ENCODE peak calls at places on chromosomes 5 and 9, in eight cellular contexts. S, E, O, H, G, K, X and N are unnamed samples.

GRCh38 chr9:113343732-113344231 is 3.7 kb upstream of the WDR31 start:
- DNase-seq in K (peak), E (peak), O (peak), H (peak), S (peak), X (peak), G (peak), N (no peak)

GRCh38 chr5:177972613-177973012 is 23.4 kb downstream of the PROP1 start:
- DNase-seq in O (no peak), K (no peak), X (no peak), S (no peak), G (no peak), H (no peak), E (no peak), N (no peak)

GRCh38 chr5:31867219-31867618 is 228.3 kb downstream of the PDZD2 start:
- DNase-seq in O (no peak), X (no peak), K (no peak), G (no peak), S (no peak), E (no peak), H (no peak), N (no peak)

GRCh38 chr9:132797861-132798659 is 80.0 kb downstream of the AK8 start:
- DNase-seq in X (no peak), E (no peak), O (no peak), H (no peak), S (no peak), K (peak), G (no peak), N (no peak)

GRCh38 chr5:24163091-24163490 is 481.7 kb downstream of the CDH10 start:
- DNase-seq in G (no peak), H (no peak), S (no peak), K (peak), X (peak), E (no peak), O (no peak), N (no peak)

GRCh38 chr9:86022687-86023266 is 76.6 kb downstream of the GOLM1 start:
- DNase-seq in O (no peak), K (no peak), E (no peak), H (no peak), X (no peak), S (peak), G (no peak), N (no peak)

GRCh38 chr5:33258553-33258952 is 182.2 kb upstream of the TARS1 start:
- DNase-seq in S (no peak), X (peak), G (no peak), K (peak), E (no peak), O (no peak), H (no peak), N (no peak)

GRCh38 chr9:37229882-37230482 is 109.6 kb downstream of the ZCCHC7 start:
- DNase-seq in H (no peak), O (no peak), K (peak), X (peak), E (no peak), G (no peak), S (no peak), N (no peak)

GRCh38 chr9:109401169-109401989 is 80.5 kb upstream of the EPB41L4B start:
- DNase-seq in O (no peak), X (peak), G (peak), K (peak), S (peak), E (no peak), H (no peak), N (no peak)

GRCh38 chr5:92703991-92704390 is 877.0 kb downstream of the NR2F1-AS1 start:
- DNase-seq in H (no peak), S (no peak), O (no peak), X (peak), E (no peak), G (no peak), K (peak), N (no peak)

GRCh38 chr9:95315108-95315746 is 2.3 kb downstream of the FANCC start:
- DNase-seq in K (no peak), O (no peak), G (no peak), S (no peak), E (no peak), H (no peak), X (no peak), N (no peak)

GRCh38 chr5:180074462-180074861 is 2.9 kb upstream of the RNF130 start:
- DNase-seq in O (no peak), S (no peak), X (no peak), H (no peak), G (no peak), E (no peak), K (no peak), N (no peak)

GRCh38 chr5:103120607-103121200 is 603 bp downstream of the PPIP5K2 start:
- DNase-seq in S (peak), H (no peak), K (peak), E (no peak), O (no peak), G (peak), X (peak), N (no peak)

GRCh38 chr5:176732736-176733585 is 77.4 kb upstream of the UNC5A start:
- DNase-seq in H (no peak), X (no peak), E (peak), O (no peak), S (no peak), K (no peak), G (no peak), N (no peak)

GRCh38 chr9:128819716-128820664 is 1.7 kb downstream of the ENDOG start:
- DNase-seq in O (peak), S (no peak), G (peak), K (peak), H (peak), X (no peak), E (peak), N (no peak)

GRCh38 chr9:127545196-127546124 is 66.6 kb upstream of the STXBP1 start:
- DNase-seq in K (peak), S (no peak), X (peak), G (peak), O (peak), H (no peak), E (peak), N (no peak)

GRCh38 chr9:121557581-121558422 is 58.2 kb upstream of the GGTA1 start:
- DNase-seq in S (peak), H (peak), G (peak), K (peak), E (peak), X (peak), O (peak), N (peak)

GRCh38 chr9:133889498-133890301 is 102.4 kb downstream of the VAV2 start:
- DNase-seq in S (no peak), X (peak), O (no peak), G (no peak), E (no peak), H (no peak), K (peak), N (no peak)

GRCh38 chr9:74379718-74380117 is 117.4 kb upstream of the RORB start:
- DNase-seq in K (no peak), H (no peak), X (peak), G (peak), E (no peak), S (no peak), O (no peak), N (no peak)

GRCh38 chr9:18208166-18209059 is 265.5 kb upstream of the ADAMTSL1 start:
- DNase-seq in G (peak), X (peak), S (no peak), O (no peak), H (no peak), K (peak), E (no peak), N (peak)

GRCh38 chr5:172854958-172855357 is 20.9 kb downstream of the ERGIC1 start:
- DNase-seq in O (no peak), G (no peak), K (no peak), E (no peak), H (no peak), S (no peak), X (no peak), N (no peak)

GRCh38 chr9:120928015-120928719 is 1.6 kb upstream of the TRAF1 start:
- DNase-seq in K (peak), H (peak), S (no peak), G (peak), O (peak), E (no peak), X (no peak), N (no peak)

GRCh38 chr5:62340392-62340791 is 34.4 kb downstream of the KIF2A start:
- DNase-seq in O (no peak), H (no peak), K (peak), E (no peak), G (no peak), X (no peak), S (peak), N (no peak)

GRCh38 chr9:98811051-98811650 is 3.7 kb downstream of the GALNT12 start:
- DNase-seq in S (no peak), X (peak), O (no peak), E (no peak), H (no peak), G (no peak), K (peak), N (no peak)

GRCh38 chr5:135193213-135194125 is 159.4 kb upstream of the PITX1 start:
- DNase-seq in X (peak), K (peak), O (no peak), E (no peak), S (no peak), H (no peak), G (no peak), N (no peak)

GRCh38 chr9:79651251-79651795 is 79.6 kb downstream of the TLE4 start:
- DNase-seq in O (no peak), G (no peak), X (peak), H (no peak), E (no peak), K (no peak), S (no peak), N (no peak)

GRCh38 chr5:31941356-31941755 is 232.8 kb downstream of the GOLPH3 start:
- DNase-seq in S (no peak), H (no peak), K (no peak), G (no peak), X (no peak), O (no peak), E (no peak), N (no peak)

GRCh38 chr9:136604823-136605525 is 57.7 kb upstream of the EGFL7 start:
- DNase-seq in E (no peak), G (no peak), H (no peak), S (no peak), O (no peak), K (no peak), X (no peak), N (no peak)

GRCh38 chr5:89255845-89256463 is 373.0 kb upstream of the MEF2C start:
- DNase-seq in H (no peak), K (peak), X (peak), O (no peak), E (no peak), G (no peak), S (peak), N (no peak)

GRCh38 chr9:96612105-96612965 is 7.3 kb downstream of the CDC14B start:
- DNase-seq in K (peak), E (peak), X (peak), G (peak), H (peak), O (peak), S (no peak), N (peak)

GRCh38 chr9:86202338-86202882 is 57.0 kb downstream of the C9orf153 start:
- DNase-seq in G (peak), S (peak), O (no peak), H (no peak), K (peak), X (peak), E (no peak), N (no peak)

GRCh38 chr9:105054488-105054887 is 126.5 kb upstream of the ABCA1 start:
- DNase-seq in E (no peak), X (peak), G (peak), H (no peak), K (peak), S (no peak), O (no peak), N (no peak)

GRCh38 chr9:114761515-114761914 is 44.3 kb downstream of the TNFSF15 start:
- DNase-seq in S (no peak), X (no peak), K (no peak), E (no peak), H (no peak), O (no peak), G (no peak), N (no peak)

GRCh38 chr5:171316258-171317121 is 7.4 kb downstream of the TLX3 start:
- DNase-seq in X (peak), G (peak), S (no peak), K (no peak), O (no peak), H (no peak), E (no peak), N (peak)

GRCh38 chr5:168303398-168304020 is 12.1 kb downstream of the WWC1 start:
- DNase-seq in G (no peak), S (no peak), O (no peak), K (no peak), H (no peak), E (no peak), X (no peak), N (no peak)

GRCh38 chr9:73199886-73200285 is 48.2 kb downstream of the ANXA1 start:
- DNase-seq in G (peak), S (no peak), H (no peak), K (no peak), O (no peak), X (no peak), E (no peak), N (no peak)
- H3K27ac ChIP-seq in G (no peak), S (no peak), H (no peak), K (no peak), O (no peak), X (no peak), E (no peak), N (no peak)

DNA sequence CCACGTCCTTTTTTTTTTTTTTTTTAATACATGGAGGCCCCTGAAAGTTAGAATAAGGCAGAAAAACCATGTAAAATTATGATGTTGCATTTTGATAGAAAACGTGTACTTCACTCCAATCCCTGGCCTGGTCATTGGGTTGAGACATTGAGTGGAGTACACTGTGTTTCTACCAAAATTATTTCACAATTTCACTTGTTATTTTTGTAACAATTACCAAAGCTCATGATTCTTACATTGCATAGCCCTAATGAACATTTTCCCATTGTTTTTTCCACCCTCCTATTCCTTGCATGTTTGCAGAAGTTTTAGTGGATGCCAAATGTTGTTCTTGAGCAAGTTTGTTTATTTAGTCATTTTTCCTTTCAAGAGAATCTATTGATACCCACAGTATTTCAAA is 21.9 kb downstream of the MAMDC2 start:
- DNase-seq in K (no peak), O (no peak), X (no peak), E (no peak), G (no peak), H (no peak), S (no peak), N (no peak)
- H3K27ac ChIP-seq in K (no peak), O (no peak), X (no peak), E (no peak), G (no peak), H (peak), S (no peak), N (no peak)

DNA sequence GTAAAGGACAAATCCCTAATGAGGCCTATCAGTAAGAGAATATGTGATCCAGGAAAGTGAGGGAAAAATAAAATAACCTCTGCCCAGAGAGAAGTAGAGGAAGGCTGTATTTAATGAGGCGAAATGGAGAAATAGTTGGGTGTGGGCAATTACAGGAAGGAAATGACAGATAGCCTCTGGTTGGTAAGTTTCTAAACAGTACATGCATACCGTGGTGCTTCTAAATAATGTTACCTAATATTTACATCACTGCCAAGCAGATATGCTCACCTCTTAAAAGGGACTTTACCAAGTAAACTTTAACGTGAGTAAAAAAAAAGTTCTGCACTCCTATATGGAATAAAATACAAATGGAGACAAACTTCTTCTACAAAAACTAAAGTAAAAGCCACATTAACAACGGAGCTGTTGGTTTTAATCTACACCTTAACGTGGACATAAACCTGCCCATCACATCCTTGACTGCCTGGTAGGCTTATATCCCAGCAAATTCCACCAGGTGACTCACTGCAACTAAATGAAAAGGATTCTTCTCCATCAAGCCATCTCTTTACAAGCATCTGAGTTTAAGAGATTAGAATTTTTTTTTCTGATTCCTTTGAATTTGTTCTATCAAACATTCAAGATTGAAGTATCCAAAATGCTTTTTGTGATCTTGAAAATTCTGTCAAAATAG is 12.4 kb downstream of the NFIL3 start:
- DNase-seq in G (no peak), E (no peak), S (peak), K (peak), O (no peak), X (peak), H (no peak), N (no peak)
- H3K27ac ChIP-seq in G (no peak), E (no peak), S (no peak), K (peak), O (no peak), X (no peak), H (no peak), N (no peak)

GRCh38 chr5:142508027-142508426 is 177.9 kb downstream of the FGF1 start:
- DNase-seq in S (no peak), E (no peak), G (peak), X (no peak), K (no peak), O (no peak), H (no peak), N (no peak)

GRCh38 chr5:142506756-142507155 is 179.1 kb downstream of the FGF1 start:
- DNase-seq in G (no peak), X (peak), O (no peak), K (peak), S (no peak), E (no peak), H (no peak), N (no peak)

GRCh38 chr5:142508630-142509425 is 177.1 kb downstream of the FGF1 start:
- DNase-seq in G (no peak), O (no peak), H (no peak), K (no peak), X (no peak), S (no peak), E (no peak), N (peak)

GRCh38 chr5:142506046-142506445 is 179.8 kb downstream of the FGF1 start:
- DNase-seq in H (no peak), G (no peak), K (peak), X (peak), E (no peak), S (no peak), O (no peak), N (peak)

GRCh38 chr5:142507528-142507927 is 178.4 kb downstream of the FGF1 start:
- DNase-seq in K (no peak), O (no peak), E (no peak), X (no peak), H (no peak), S (no peak), G (peak), N (peak)
- H3K27ac ChIP-seq in K (no peak), O (no peak), E (no peak), X (no peak), H (peak), S (no peak), G (no peak), N (no peak)

GRCh38 chr5:166624573-166624972 is 1666.9 kb upstream of the WWC1 start:
- DNase-seq in H (no peak), E (no peak), K (no peak), S (no peak), O (no peak), X (peak), G (no peak), N (no peak)

GRCh38 chr5:166625210-166625865 is 1666.1 kb upstream of the WWC1 start:
- DNase-seq in S (no peak), X (peak), H (no peak), G (no peak), E (no peak), O (no peak), K (no peak), N (no peak)
- H3K27ac ChIP-seq in S (no peak), X (no peak), H (no peak), G (no peak), E (no peak), O (no peak), K (no peak), N (no peak)

DNA sequence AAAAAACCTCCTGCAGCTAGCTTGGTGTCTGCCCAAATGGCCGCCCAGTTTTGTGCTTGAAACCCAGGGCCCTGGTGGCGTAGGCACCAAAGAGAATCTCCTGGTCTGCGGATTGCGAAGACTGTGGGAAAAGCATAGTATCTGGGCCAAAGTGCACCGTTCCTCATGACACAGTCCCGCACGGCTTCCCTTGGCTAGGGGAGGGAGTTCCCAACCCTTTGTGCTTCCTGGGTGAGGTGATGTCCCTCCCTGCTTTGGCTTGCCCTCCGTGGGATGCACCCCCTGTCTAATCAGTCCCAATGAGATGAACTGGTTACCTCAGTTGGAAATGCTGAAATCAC is 83.0 kb upstream of the JAK2 start:
- DNase-seq in K (no peak), G (no peak), S (no peak), X (no peak), H (no peak), E (no peak), O (no peak), N (no peak)
- H3K27ac ChIP-seq in K (no peak), G (no peak), S (no peak), X (no peak), H (no peak), E (peak), O (no peak), N (peak)

GRCh38 chr9:131657031-131657377 is 82.9 kb downstream of the RAPGEF1 start:
- DNase-seq in H (no peak), G (no peak), S (peak), O (no peak), X (no peak), E (no peak), K (no peak), N (no peak)
- H3K27ac ChIP-seq in H (peak), G (peak), S (peak), O (no peak), X (peak), E (peak), K (no peak), N (peak)

GRCh38 chr5:137862251-137862650 is 5.4 kb upstream of the MYOT start:
- DNase-seq in H (no peak), E (no peak), G (no peak), S (no peak), X (no peak), K (no peak), O (no peak), N (no peak)
- H3K27ac ChIP-seq in H (no peak), E (peak), G (no peak), S (no peak), X (no peak), K (no peak), O (no peak), N (no peak)

GRCh38 chr5:143554194-143554717 is 150.8 kb upstream of the NR3C1 start:
- DNase-seq in X (peak), H (no peak), E (no peak), G (no peak), S (no peak), K (peak), O (no peak), N (no peak)
- H3K27ac ChIP-seq in X (peak), H (no peak), E (peak), G (no peak), S (no peak), K (peak), O (no peak), N (no peak)

DNA sequence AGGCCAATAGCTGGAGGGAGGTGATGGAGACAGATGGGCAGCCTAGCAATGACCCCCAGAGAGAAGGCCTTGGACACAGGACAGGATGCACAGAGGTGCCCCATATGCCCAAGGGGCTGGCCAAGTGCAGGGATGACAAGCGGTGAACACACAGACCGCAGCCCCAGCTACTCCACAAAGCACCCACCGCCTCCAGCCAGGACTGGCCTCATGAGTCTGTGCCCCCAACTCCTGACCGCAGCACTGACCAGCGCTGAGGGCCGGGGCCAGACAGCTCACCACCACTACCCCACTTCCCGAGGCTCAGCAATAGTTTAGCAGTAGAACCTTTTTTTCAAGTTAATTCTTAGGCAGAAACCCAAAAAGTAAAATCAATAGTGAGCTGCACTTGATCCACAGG is 14.2 kb downstream of the ROR2 start:
- DNase-seq in O (no peak), G (no peak), S (no peak), E (no peak), X (no peak), H (no peak), K (no peak), N (no peak)
- H3K27ac ChIP-seq in O (no peak), G (no peak), S (no peak), E (no peak), X (no peak), H (no peak), K (no peak), N (no peak)